ENCODE peak calls at places on chromosomes 6 and 20, in six cellular contexts. X is IMR-90, Z is mucosa of descending colon, P is pancreas, S is choroid plexus epithelial cell, B is cardiac muscle cell. R is an unnamed sample.

GRCh38 chr6:53148684-53149083 is at the start of gene GCM1:
- DNase-seq in Z (peak; percentile 29), B (no peak), X (no peak), P (no peak), S (no peak), R (no peak)

GRCh38 chr6:100573169-100573568 is 108.4 kb upstream of the SIM1 start:
- DNase-seq in B (peak; percentile 8), S (peak; percentile 75), X (peak; percentile 65), P (no peak), Z (no peak), R (no peak)

GRCh38 chr6:7542065-7542877 is 800 bp downstream of the DSP start:
- DNase-seq in P (peak; percentile 70), S (peak; percentile 2), Z (peak; percentile 57), B (peak; percentile 65), X (no peak), R (no peak)

GRCh38 chr6:105651969-105652368 is 249.1 kb upstream of the PREP start:
- DNase-seq in P (no peak), X (no peak), S (no peak), B (no peak), Z (no peak), R (no peak)

GRCh38 chr6:3987576-3987975 is 91.4 kb downstream of the FAM217A start:
- DNase-seq in B (no peak), S (no peak), X (no peak), P (no peak), Z (no peak), R (no peak)

GRCh38 chr20:60677819-60678218 is 574.2 kb upstream of the CDH4 start:
- DNase-seq in P (no peak), B (no peak), X (no peak), S (no peak), Z (no peak), R (no peak)

GRCh38 chr6:1191141-1191630 is 120.7 kb upstream of the FOXQ1 start:
- DNase-seq in S (no peak), Z (no peak), B (no peak), P (no peak), X (no peak), R (no peak)

GRCh38 chr6:15755555-15755954 is 92.7 kb upstream of the DTNBP1 start:
- DNase-seq in P (no peak), X (peak; percentile 9), B (no peak), Z (no peak), S (peak; percentile 18), R (no peak)

GRCh38 chr6:132812255-132812732 is 2.1 kb upstream of the RPS12 start:
- DNase-seq in Z (peak; percentile 15), P (no peak), S (peak; percentile 68), B (no peak), X (peak; percentile 66), R (no peak)

GRCh38 chr6:20732896-20733295 is 198.6 kb downstream of the CDKAL1 start:
- DNase-seq in Z (no peak), X (no peak), S (no peak), P (no peak), B (no peak), R (no peak)

GRCh38 chr6:36633915-36634314 is 39.8 kb downstream of the SRSF3 start:
- DNase-seq in S (peak; percentile 92), X (peak; percentile 87), Z (peak; percentile 79), B (no peak), P (peak; percentile 87), R (no peak)

GRCh38 chr20:7879883-7880282 is 60.4 kb downstream of the HAO1 start:
- DNase-seq in S (peak; percentile 61), P (no peak), Z (no peak), B (no peak), X (peak; percentile 43), R (no peak)

GRCh38 chr6:22142931-22143330 is 153.9 kb downstream of the PRL start:
- DNase-seq in Z (no peak), S (no peak), X (no peak), B (no peak), P (no peak), R (no peak)

GRCh38 chr20:58102252-58102651 is 126.2 kb downstream of the ANKRD60 start:
- DNase-seq in S (no peak), Z (no peak), P (no peak), X (no peak), B (no peak), R (no peak)

GRCh38 chr20:46644733-46645132 is 6.5 kb downstream of the SLC13A3 start:
- DNase-seq in X (no peak), B (no peak), Z (no peak), S (no peak), P (no peak), R (no peak)

GRCh38 chr20:47857142-47857993 is 72.1 kb upstream of the SULF2 start:
- DNase-seq in B (no peak), P (no peak), X (no peak), S (no peak), Z (no peak), R (no peak)

GRCh38 chr20:54257090-54257816 is 49.4 kb downstream of the PFDN4 start:
- DNase-seq in X (peak; percentile 96), B (no peak), Z (no peak), P (no peak), S (peak; percentile 97), R (no peak)

GRCh38 chr20:35849726-35850125 is 77.9 kb downstream of the PHF20 start:
- DNase-seq in X (no peak), S (no peak), B (no peak), Z (no peak), P (no peak), R (no peak)

GRCh38 chr6:99543968-99544367 is 24.5 kb downstream of the CCNC start:
- DNase-seq in X (no peak), Z (no peak), P (no peak), S (no peak), B (no peak), R (no peak)

GRCh38 chr20:59455392-59456341 is 148.7 kb upstream of the PHACTR3 start:
- DNase-seq in P (peak; percentile 42), X (peak; percentile 10), B (peak; percentile 55), Z (peak; percentile 27), S (peak; percentile 16), R (no peak)

DNA sequence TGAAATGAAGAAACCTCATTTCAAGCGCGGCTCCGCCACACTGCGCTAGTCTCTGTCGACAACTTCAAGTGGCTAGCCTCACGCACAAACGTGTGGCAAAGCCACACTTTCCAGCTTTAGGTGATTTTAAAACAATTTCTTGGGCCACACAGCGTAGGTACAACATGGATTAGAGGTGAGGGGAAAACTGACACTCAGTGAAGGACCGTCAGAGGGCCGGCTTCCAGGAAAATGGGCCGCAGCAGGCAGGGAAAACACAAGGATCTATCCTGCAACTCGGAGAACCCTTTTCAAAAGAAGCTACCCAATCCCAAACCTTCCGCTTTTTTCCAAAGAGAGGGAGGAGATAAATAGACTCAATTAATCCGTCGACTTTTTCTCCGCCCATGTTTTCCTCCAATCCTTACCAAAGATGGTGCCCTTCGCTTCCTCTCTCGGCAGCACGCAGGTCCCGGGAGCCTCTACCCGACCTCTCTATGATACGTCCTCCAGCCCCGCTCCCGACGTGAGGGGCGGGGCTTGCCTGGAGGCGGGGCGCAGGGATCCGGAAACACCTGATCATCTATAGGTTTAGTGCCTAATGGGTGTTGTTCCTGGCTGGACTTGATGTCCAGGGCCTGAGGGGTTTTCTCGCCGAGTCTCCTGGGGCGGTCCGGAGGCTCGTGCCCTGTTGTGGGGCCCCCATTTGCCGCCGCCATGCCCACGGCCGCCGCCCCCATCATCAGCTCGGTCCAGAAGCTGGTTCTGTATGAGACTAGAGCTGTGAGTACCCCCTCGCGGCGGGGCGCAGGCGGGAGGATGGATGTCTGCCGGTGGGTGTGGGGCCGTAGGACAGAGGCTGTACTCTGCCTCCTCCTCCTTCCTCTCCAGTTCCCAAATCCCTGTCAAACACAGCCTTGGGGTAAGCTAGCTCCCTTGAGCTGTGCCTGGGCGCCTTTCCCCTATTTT is at the start of the genes AK9 and FIG4:
- DNase-seq in Z (peak; percentile 97), X (peak; percentile 90), B (peak; percentile 96), S (peak; percentile 94), P (peak; percentile 92), R (peak; percentile 80)
- TF ChIP-seq CTCF in Z (no peak), X (peak; percentile 13), B (peak; percentile 23), S (peak; percentile 53), P (no peak), R (no peak)

GRCh38 chr6:63635563-63636515 is at the start of gene PHF3:
- DNase-seq in B (peak; percentile 97), Z (peak; percentile 91), S (peak; percentile 90), P (peak; percentile 92), X (peak; percentile 84), R (peak; percentile 69)
- TF ChIP-seq CTCF in B (peak; percentile 29), Z (no peak), S (peak; percentile 27), P (no peak), X (peak; percentile 7), R (no peak)

GRCh38 chr6:71621918-71622519 is 264.3 kb upstream of the RIMS1 start:
- DNase-seq in S (peak; percentile 31), X (peak; percentile 17), P (no peak), Z (no peak), B (peak; percentile 43), R (no peak)
- TF ChIP-seq CTCF in S (peak; percentile 61), X (peak; percentile 45), P (no peak), Z (no peak), B (peak; percentile 55), R (no peak)

GRCh38 chr20:40511478-40511877 is 177.6 kb downstream of the MAFB start:
- DNase-seq in B (no peak), S (peak; percentile 97), X (no peak), Z (no peak), P (no peak), R (no peak)
- TF ChIP-seq CTCF in B (no peak), S (no peak), X (no peak), Z (no peak), P (no peak), R (no peak)

GRCh38 chr6:56890066-56890465 is 64.8 kb upstream of the BEND6 start:
- DNase-seq in X (no peak), S (no peak), B (no peak), Z (no peak), P (no peak), R (no peak)

GRCh38 chr6:56888687-56889086 is 66.2 kb upstream of the BEND6 start:
- DNase-seq in B (no peak), S (no peak), P (no peak), Z (no peak), X (no peak), R (no peak)

GRCh38 chr6:56890683-56891429 is 64.1 kb upstream of the BEND6 start:
- DNase-seq in B (no peak), S (peak; percentile 89), P (no peak), X (peak; percentile 97), Z (peak; percentile 30), R (no peak)

GRCh38 chr6:56889492-56889891 is 65.4 kb upstream of the BEND6 start:
- DNase-seq in Z (no peak), S (no peak), X (no peak), P (no peak), B (no peak), R (no peak)

GRCh38 chr6:56891754-56892153 is 63.2 kb upstream of the BEND6 start:
- DNase-seq in Z (no peak), X (peak; percentile 52), P (no peak), S (no peak), B (no peak), R (no peak)
- TF ChIP-seq CTCF in Z (no peak), X (peak; percentile 34), P (no peak), S (no peak), B (no peak), R (no peak)